ENCODE peak calls at places on chromosomes 6 and 20, in seven cellular contexts. O, D, U, P, S, Z and H are unnamed samples.

GRCh38 chr6:170269151-170269872 is 21.6 kb downstream of the DLL1 start:
- DNase-seq in O (no peak), D (no peak), U (no peak), P (no peak), S (peak), Z (no peak), H (no peak)

GRCh38 chr20:36320261-36320897 is 14.2 kb downstream of the DLGAP4 start:
- DNase-seq in O (no peak), D (no peak), U (no peak), P (no peak), S (no peak), Z (no peak), H (no peak)

GRCh38 chr20:5731753-5732366 is 18.3 kb upstream of the SHLD1 start:
- DNase-seq in O (no peak), D (no peak), U (peak), P (no peak), S (no peak), Z (no peak), H (no peak)

GRCh38 chr6:43506667-43507471 is 3.3 kb downstream of the LRRC73 start:
- DNase-seq in O (peak), D (peak), U (peak), P (peak), S (peak), Z (peak), H (peak)

GRCh38 chr6:9025223-9025622 is 589.9 kb upstream of the SLC35B3 start:
- DNase-seq in O (no peak), D (no peak), U (no peak), P (no peak), S (no peak), Z (no peak), H (no peak)

GRCh38 chr6:111105578-111105977 is 18.3 kb downstream of the SLC16A10 start:
- DNase-seq in O (peak), D (no peak), U (peak), P (no peak), S (peak), Z (peak), H (peak)

GRCh38 chr20:32823078-32823477 is 3.3 kb downstream of the MAPRE1 start:
- DNase-seq in O (no peak), D (peak), U (peak), P (no peak), S (no peak), Z (peak), H (peak)

GRCh38 chr20:37524859-37525708 is 2.6 kb downstream of the BLCAP start:
- DNase-seq in O (no peak), D (no peak), U (peak), P (no peak), S (no peak), Z (no peak), H (peak)

GRCh38 chr6:137363805-137364138 is 130.4 kb downstream of the OLIG3 start:
- DNase-seq in O (no peak), D (no peak), U (peak), P (no peak), S (no peak), Z (no peak), H (no peak)

GRCh38 chr6:36788768-36789167 is 50.5 kb downstream of the CPNE5 start:
- DNase-seq in O (no peak), D (no peak), U (peak), P (no peak), S (no peak), Z (no peak), H (no peak)

GRCh38 chr6:38346291-38347079 is 293.2 kb downstream of the BTBD9 start:
- DNase-seq in O (no peak), D (no peak), U (peak), P (no peak), S (no peak), Z (no peak), H (no peak)

GRCh38 chr6:22366214-22366613 is 69.4 kb upstream of the PRL start:
- DNase-seq in O (no peak), D (no peak), U (peak), P (no peak), S (no peak), Z (no peak), H (no peak)

GRCh38 chr6:49038294-49038693 is 424.8 kb downstream of the MMUT start:
- DNase-seq in O (no peak), D (no peak), U (no peak), P (no peak), S (no peak), Z (no peak), H (no peak)

GRCh38 chr6:40755046-40755681 is 168.0 kb upstream of the LRFN2 start:
- DNase-seq in O (peak), D (no peak), U (no peak), P (peak), S (no peak), Z (no peak), H (no peak)

GRCh38 chr20:1536893-1537730 is 20.4 kb downstream of the SIRPD start:
- DNase-seq in O (no peak), D (peak), U (no peak), P (peak), S (no peak), Z (no peak), H (no peak)

GRCh38 chr6:37798436-37799262 is 20.9 kb upstream of the ZFAND3 start:
- DNase-seq in O (no peak), D (no peak), U (no peak), P (no peak), S (no peak), Z (no peak), H (no peak)

GRCh38 chr20:53829706-53830521 is 236.3 kb upstream of the ZNF217 start:
- DNase-seq in O (no peak), D (no peak), U (no peak), P (no peak), S (no peak), Z (peak), H (no peak)

GRCh38 chr6:133512410-133513016 is 271.4 kb downstream of the EYA4 start:
- DNase-seq in O (peak), D (peak), U (peak), P (no peak), S (peak), Z (peak), H (peak)

GRCh38 chr6:148653138-148653776 is 93.6 kb upstream of the UST start:
- DNase-seq in O (no peak), D (no peak), U (no peak), P (no peak), S (no peak), Z (no peak), H (no peak)

GRCh38 chr6:130313206-130313605 is 52.6 kb upstream of the TMEM200A start:
- DNase-seq in O (no peak), D (no peak), U (no peak), P (no peak), S (no peak), Z (no peak), H (no peak)
- TF ChIP-seq CTCF in O (no peak), D (no peak), U (no peak), P (no peak), S (no peak), Z (no peak), H (no peak)

DNA sequence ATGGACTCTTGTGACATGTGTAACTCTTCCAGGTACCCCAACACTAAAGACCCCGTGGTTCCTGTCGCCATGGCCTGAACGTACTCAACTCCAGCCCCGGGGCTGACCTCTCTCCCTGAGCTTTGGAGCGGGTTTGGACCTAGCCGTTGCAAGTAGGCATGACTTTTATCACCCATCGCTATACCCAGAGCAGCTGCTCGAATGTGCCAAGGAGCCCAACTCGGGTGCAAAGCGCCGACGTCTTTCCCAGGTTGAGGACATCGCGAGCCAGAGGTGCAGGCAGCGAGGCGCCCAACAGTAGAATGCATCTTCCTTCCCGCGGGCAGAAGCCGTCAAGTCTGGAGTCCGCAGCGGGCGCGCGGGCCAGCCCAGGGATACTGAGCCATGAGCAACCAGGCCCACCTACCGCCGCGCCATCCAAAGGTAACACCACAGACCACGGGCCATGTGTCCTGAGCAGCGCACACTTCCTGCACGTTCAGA is 5.7 kb upstream of the LAMP5 start:
- DNase-seq in O (no peak), D (no peak), U (no peak), P (no peak), S (no peak), Z (no peak), H (no peak)
- H3K27ac ChIP-seq in O (no peak), D (no peak), U (no peak), P (no peak), S (no peak), Z (no peak), H (no peak)

GRCh38 chr6:30135757-30136156 is at the start of gene TRIM40:
- DNase-seq in O (no peak), D (no peak), U (no peak), P (no peak), S (peak), Z (peak), H (no peak)
- H3K4me3 ChIP-seq in O (no peak), D (no peak), U (no peak), P (no peak), S (peak), Z (no peak), H (no peak)

DNA sequence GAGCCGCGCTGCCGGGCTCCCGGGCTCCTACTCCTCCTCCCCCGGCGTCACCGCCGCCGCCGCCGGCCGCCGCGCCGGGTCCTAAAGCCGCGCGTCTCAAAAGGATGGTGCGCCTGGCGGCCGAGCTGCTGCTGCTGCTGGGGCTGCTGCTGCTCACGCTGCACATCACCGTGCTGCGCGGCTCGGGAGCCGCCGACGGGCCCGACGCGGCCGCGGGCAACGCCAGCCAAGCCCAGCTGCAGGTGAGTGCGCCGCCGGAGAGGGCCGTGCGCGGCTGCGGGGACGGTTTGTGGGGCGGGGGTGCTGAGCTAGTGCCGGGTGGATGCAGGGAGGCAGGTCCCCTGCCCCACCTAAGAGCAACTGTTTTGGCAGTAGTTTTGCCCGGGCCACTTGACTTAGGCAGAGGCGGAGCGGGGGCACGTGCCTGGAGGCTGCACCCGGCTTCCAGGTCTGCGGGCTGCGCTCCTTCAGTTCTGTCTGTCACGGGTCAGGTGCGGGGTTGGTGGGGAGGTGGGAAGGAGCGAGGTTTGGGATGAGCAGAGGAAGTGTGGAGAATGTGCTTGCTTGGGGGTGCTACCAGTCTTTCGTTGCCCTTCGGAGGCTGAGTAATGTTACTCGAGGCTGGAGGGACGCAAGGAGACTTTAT is 722 bp downstream of the ISM1 start:
- DNase-seq in O (peak), D (peak), U (peak), P (peak), S (peak), Z (peak), H (peak)
- TF ChIP-seq CTCF in O (no peak), D (peak), U (no peak), P (no peak), S (no peak), Z (no peak), H (no peak)